ENCODE peak calls at places on chromosomes 11 and 22, in four cellular contexts. Q is K562, P is H1, R is HepG2. H is an unnamed sample.

GRCh38 chr11:369336-370018 is at the start of gene B4GALNT4:
- DNase-seq in R (no peak), P (no peak), Q (peak; percentile 93), H (no peak)

GRCh38 chr22:42069801-42070516 is 653 bp downstream of the NAGA start:
- DNase-seq in R (no peak), P (no peak), Q (peak; percentile 19), H (peak; percentile 34)

GRCh38 chr22:37472418-37473006 is 13.7 kb downstream of the MFNG start:
- DNase-seq in R (peak; percentile 46), P (peak; percentile 83), Q (peak; percentile 54), H (peak; percentile 61)

GRCh38 chr22:20109411-20110358 is 6.2 kb upstream of the RANBP1 start:
- DNase-seq in P (no peak), R (no peak), Q (no peak), H (no peak)

GRCh38 chr11:115632061-115632460 is 127.8 kb upstream of the CADM1 start:
- DNase-seq in P (no peak), R (no peak), Q (no peak), H (no peak)

GRCh38 chr22:44455151-44455962 is 42.7 kb downstream of the RTL6 start:
- DNase-seq in R (no peak), Q (no peak), P (no peak), H (no peak)

GRCh38 chr22:39292561-39293074 is 26.8 kb downstream of the RPL3 start:
- DNase-seq in P (no peak), Q (peak; percentile 86), R (peak; percentile 81), H (no peak)

GRCh38 chr11:75288846-75289760 is 48.5 kb downstream of the TPBGL start:
- DNase-seq in R (no peak), P (no peak), Q (no peak), H (no peak)

GRCh38 chr11:19714093-19714386 is 1.4 kb downstream of the NAV2 start:
- DNase-seq in R (no peak), Q (no peak), P (peak; percentile 67), H (no peak)

GRCh38 chr11:93291889-93292288 is 38.7 kb upstream of the DEUP1 start:
- DNase-seq in R (no peak), Q (no peak), P (no peak), H (no peak)

GRCh38 chr22:40758390-40758789 is 60.8 kb downstream of the SLC25A17 start:
- DNase-seq in Q (no peak), R (no peak), P (no peak), H (no peak)

GRCh38 chr11:15638386-15638787 is 523.7 kb downstream of the INSC start:
- DNase-seq in R (no peak), Q (no peak), P (no peak), H (no peak)

DNA sequence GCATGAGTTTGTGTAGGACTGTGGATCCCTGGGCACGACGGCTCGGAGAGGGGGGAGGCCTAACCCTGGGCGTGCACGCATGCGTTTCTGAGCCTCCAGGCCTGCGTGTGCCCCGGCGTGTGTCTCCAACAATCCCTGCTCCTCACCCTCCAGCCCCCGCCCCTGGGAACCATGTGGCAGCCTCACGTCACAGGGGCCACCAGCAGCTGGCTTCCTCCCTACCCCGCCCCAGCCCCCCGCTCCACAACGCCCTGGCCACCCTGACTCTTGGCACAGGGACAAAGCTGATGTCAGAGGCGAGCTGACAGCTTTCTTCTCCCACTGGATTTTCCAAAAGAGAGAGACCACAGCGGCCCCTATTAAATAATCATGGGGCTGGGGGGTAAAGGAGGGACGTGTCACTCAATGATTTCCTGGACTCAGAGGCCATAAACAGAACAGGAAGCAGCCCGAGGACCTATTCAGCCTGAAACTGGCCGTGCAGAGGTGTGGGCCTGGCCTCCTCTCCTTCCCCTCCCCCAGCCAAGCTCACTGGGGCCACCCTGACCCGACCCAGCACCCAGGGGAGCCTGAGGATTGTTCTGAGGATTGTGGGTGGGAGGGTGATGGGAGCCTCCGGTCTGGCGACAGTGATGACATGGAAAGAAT is 6.8 kb upstream of the LIF start:
- DNase-seq in Q (no peak), P (no peak), R (no peak), H (no peak)
- TF ChIP-seq TAF1 in Q (no peak), P (no peak), R (no peak), H (no peak)

DNA sequence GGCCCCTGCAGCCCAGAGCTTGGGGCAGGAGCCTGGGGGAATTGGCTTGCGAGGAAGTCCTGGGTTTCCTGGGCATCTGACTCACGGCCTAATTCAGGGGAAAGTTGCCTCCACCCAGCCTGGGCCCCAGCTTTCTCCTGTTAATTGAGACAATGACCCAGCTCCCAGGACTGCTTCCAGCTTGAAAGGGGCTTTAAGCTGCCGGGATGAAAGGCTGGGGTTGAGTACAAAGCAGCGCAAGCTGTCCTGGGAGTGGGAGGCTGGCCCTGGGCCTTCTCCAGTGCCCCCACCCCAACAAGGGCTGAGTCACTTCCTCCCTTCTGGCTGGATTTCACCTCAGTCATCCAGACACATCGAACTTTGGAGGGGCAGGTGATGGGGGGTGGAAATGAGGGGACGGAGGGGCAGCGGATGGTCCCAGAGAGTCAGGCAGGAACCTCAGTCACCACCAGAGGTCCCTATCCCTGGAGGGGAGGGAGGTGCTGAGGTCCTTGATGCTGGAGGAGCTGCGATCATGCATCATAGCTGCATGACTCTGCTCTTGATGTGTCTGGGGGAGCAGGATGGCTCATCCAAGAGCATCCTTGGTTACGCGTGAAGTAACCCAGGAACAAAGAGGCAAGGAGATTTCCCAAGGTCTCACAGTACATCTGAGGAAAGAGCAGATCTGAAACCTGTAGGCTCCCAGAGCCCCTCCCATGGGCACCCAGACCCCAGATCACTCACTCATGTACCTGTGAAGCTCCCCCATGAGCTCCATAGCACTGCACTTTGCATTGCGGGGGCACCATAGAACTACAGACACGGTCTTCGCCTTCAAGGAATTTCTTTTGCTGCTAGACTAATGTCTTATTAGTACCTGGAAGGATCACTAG is 30.0 kb upstream of the OAF start:
- DNase-seq in R (peak; percentile 20), P (no peak), Q (no peak), H (no peak)
- TF ChIP-seq POLR2A in R (no peak), P (no peak), Q (no peak), H (no peak)

GRCh38 chr11:133663135-133663534 is 130.8 kb upstream of the OPCML start:
- DNase-seq in P (no peak), R (no peak), Q (no peak), H (no peak)
- TF ChIP-seq TAF1 in P (no peak), R (no peak), Q (no peak), H (no peak)

DNA sequence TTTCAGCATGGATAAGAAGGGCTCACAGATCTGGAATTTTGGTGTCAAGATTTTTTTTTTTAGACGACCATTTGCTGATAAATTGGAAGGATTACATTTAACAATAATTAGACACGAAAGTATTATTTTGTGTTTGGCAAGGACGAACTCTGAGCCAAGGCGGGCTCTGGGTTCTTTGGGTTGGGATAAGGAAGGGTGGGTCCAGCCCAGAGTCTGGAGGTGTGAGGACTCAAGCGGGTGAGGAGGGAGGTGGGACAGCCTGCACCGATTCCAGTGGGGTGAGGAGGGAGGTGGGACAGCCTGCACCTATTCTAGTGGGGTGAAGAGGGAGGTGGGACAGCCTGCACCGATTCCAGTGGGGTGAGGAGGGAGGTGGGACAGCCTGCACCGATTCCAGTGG is 4.1 kb downstream of the B3GAT1 start:
- DNase-seq in Q (no peak), P (no peak), R (no peak), H (no peak)
- TF ChIP-seq POLR2A in Q (no peak), P (no peak), R (no peak), H (no peak)